ENCODE peak calls at places on chromosomes 4 and X, in seven cellular contexts. One of them, this sample, is unnamed.

GRCh38 chr4:108060164-108060563 is 70.5 kb downstream of the HADH start:
- DNase-seq in H9: peak; percentile 42
- DNase-seq in H1: no peak
- DNase-seq in neuronal stem cell: peak; percentile 11
- DNase-seq in IMR-90: peak; percentile 46
- DNase-seq in trophoblast cell: no peak
- DNase-seq in mesenchymal stem cell: peak; percentile 68
- DNase-seq in this sample: peak; percentile 44

GRCh38 chr4:185134176-185134869 is 8.7 kb upstream of the SLC25A4 start:
- DNase-seq in mesenchymal stem cell: peak; percentile 59
- DNase-seq in H9: no peak
- DNase-seq in H1: no peak
- DNase-seq in IMR-90: peak; percentile 61
- DNase-seq in neuronal stem cell: no peak
- DNase-seq in trophoblast cell: no peak
- DNase-seq in this sample: peak; percentile 61

GRCh38 chr4:143355540-143356217 is 19.0 kb downstream of the GAB1 start:
- DNase-seq in IMR-90: peak; percentile 48
- DNase-seq in H9: no peak
- DNase-seq in mesenchymal stem cell: peak; percentile 46
- DNase-seq in neuronal stem cell: no peak
- DNase-seq in trophoblast cell: peak; percentile 30
- DNase-seq in H1: no peak
- DNase-seq in this sample: peak; percentile 71

GRCh38 chrX:104117753-104118152 is 5.4 kb downstream of the ZCCHC18 start:
- DNase-seq in IMR-90: no peak
- DNase-seq in H1: no peak
- DNase-seq in mesenchymal stem cell: no peak
- DNase-seq in trophoblast cell: no peak
- DNase-seq in neuronal stem cell: no peak
- DNase-seq in H9: no peak
- DNase-seq in this sample: no peak

GRCh38 chrX:10741003-10741402 is 120.6 kb upstream of the MID1 start:
- DNase-seq in H1: no peak
- DNase-seq in neuronal stem cell: no peak
- DNase-seq in IMR-90: no peak
- DNase-seq in mesenchymal stem cell: no peak
- DNase-seq in H9: no peak
- DNase-seq in trophoblast cell: no peak
- DNase-seq in this sample: no peak

GRCh38 chrX:23434356-23434884 is 99.8 kb downstream of the PTCHD1 start:
- DNase-seq in mesenchymal stem cell: peak; percentile 1
- DNase-seq in neuronal stem cell: no peak
- DNase-seq in H1: no peak
- DNase-seq in H9: no peak
- DNase-seq in IMR-90: peak; percentile 2
- DNase-seq in trophoblast cell: no peak
- DNase-seq in this sample: no peak

GRCh38 chrX:7071390-7071789 is 76.1 kb upstream of the STS start:
- DNase-seq in H9: no peak
- DNase-seq in neuronal stem cell: no peak
- DNase-seq in H1: no peak
- DNase-seq in mesenchymal stem cell: no peak
- DNase-seq in trophoblast cell: no peak
- DNase-seq in IMR-90: no peak
- DNase-seq in this sample: no peak

GRCh38 chr4:30714408-30715031 is 5.6 kb upstream of the PCDH7 start:
- DNase-seq in H9: peak; percentile 55
- DNase-seq in H1: no peak
- DNase-seq in IMR-90: peak; percentile 59
- DNase-seq in mesenchymal stem cell: peak; percentile 72
- DNase-seq in neuronal stem cell: peak; percentile 40
- DNase-seq in trophoblast cell: peak; percentile 2
- DNase-seq in this sample: peak; percentile 83

GRCh38 chrX:2672084-2672483 is 19.0 kb upstream of the CD99 start:
- DNase-seq in mesenchymal stem cell: no peak
- DNase-seq in H9: no peak
- DNase-seq in neuronal stem cell: no peak
- DNase-seq in trophoblast cell: no peak
- DNase-seq in IMR-90: no peak
- DNase-seq in H1: no peak
- DNase-seq in this sample: no peak

GRCh38 chr4:185204238-185204910 is 574 bp upstream of the CFAP97 start:
- DNase-seq in mesenchymal stem cell: no peak
- DNase-seq in neuronal stem cell: no peak
- DNase-seq in H9: no peak
- DNase-seq in trophoblast cell: no peak
- DNase-seq in IMR-90: peak; percentile 21
- DNase-seq in H1: no peak
- DNase-seq in this sample: peak; percentile 45

GRCh38 chr4:6910340-6910959 is 824 bp downstream of the TBC1D14 start:
- DNase-seq in H1: no peak
- DNase-seq in trophoblast cell: no peak
- DNase-seq in H9: no peak
- DNase-seq in IMR-90: no peak
- DNase-seq in mesenchymal stem cell: no peak
- DNase-seq in neuronal stem cell: no peak
- DNase-seq in this sample: peak; percentile 58

GRCh38 chr4:94068712-94069111 is 139.0 kb upstream of the SMARCAD1 start:
- DNase-seq in neuronal stem cell: no peak
- DNase-seq in trophoblast cell: no peak
- DNase-seq in IMR-90: no peak
- DNase-seq in mesenchymal stem cell: no peak
- DNase-seq in H9: no peak
- DNase-seq in H1: no peak
- DNase-seq in this sample: peak; percentile 39

GRCh38 chr4:182339246-182339645 is 96.0 kb downstream of the TENM3 start:
- DNase-seq in H9: peak; percentile 48
- DNase-seq in H1: peak; percentile 43
- DNase-seq in neuronal stem cell: no peak
- DNase-seq in trophoblast cell: no peak
- DNase-seq in mesenchymal stem cell: no peak
- DNase-seq in IMR-90: no peak
- DNase-seq in this sample: peak; percentile 93

GRCh38 chr4:11367371-11367770 is 61.3 kb downstream of the HS3ST1 start:
- DNase-seq in neuronal stem cell: peak; percentile 27
- DNase-seq in H9: no peak
- DNase-seq in IMR-90: peak; percentile 1
- DNase-seq in mesenchymal stem cell: peak; percentile 41
- DNase-seq in trophoblast cell: no peak
- DNase-seq in H1: no peak
- DNase-seq in this sample: peak; percentile 15

GRCh38 chr4:41092128-41092527 is 122.2 kb downstream of the APBB2 start:
- DNase-seq in H9: no peak
- DNase-seq in mesenchymal stem cell: no peak
- DNase-seq in trophoblast cell: no peak
- DNase-seq in H1: no peak
- DNase-seq in IMR-90: no peak
- DNase-seq in neuronal stem cell: no peak
- DNase-seq in this sample: no peak

GRCh38 chrX:103608305-103608963 is 671 bp downstream of the TCEAL3 start:
- DNase-seq in trophoblast cell: no peak
- DNase-seq in neuronal stem cell: no peak
- DNase-seq in mesenchymal stem cell: peak; percentile 28
- DNase-seq in H9: peak; percentile 37
- DNase-seq in H1: no peak
- DNase-seq in IMR-90: no peak
- DNase-seq in this sample: no peak

GRCh38 chr4:116952530-116953108 is 132.8 kb downstream of the TRAM1L1 start:
- DNase-seq in H9: no peak
- DNase-seq in trophoblast cell: no peak
- DNase-seq in H1: no peak
- DNase-seq in mesenchymal stem cell: no peak
- DNase-seq in IMR-90: no peak
- DNase-seq in neuronal stem cell: no peak
- DNase-seq in this sample: no peak

GRCh38 chr4:167578906-167579305 is 344.6 kb upstream of the SPOCK3 start:
- DNase-seq in neuronal stem cell: peak; percentile 14
- DNase-seq in IMR-90: no peak
- DNase-seq in H1: no peak
- DNase-seq in trophoblast cell: no peak
- DNase-seq in mesenchymal stem cell: no peak
- DNase-seq in H9: no peak
- DNase-seq in this sample: peak; percentile 52

GRCh38 chrX:124282580-124282979 is 49.9 kb upstream of the TEX13D start:
- DNase-seq in H9: no peak
- DNase-seq in H1: no peak
- DNase-seq in mesenchymal stem cell: no peak
- DNase-seq in trophoblast cell: no peak
- DNase-seq in IMR-90: no peak
- DNase-seq in neuronal stem cell: no peak
- DNase-seq in this sample: no peak

GRCh38 chr4:76342191-76342590 is 35.7 kb downstream of the STBD1 start:
- DNase-seq in IMR-90: no peak
- DNase-seq in H9: no peak
- DNase-seq in trophoblast cell: no peak
- DNase-seq in neuronal stem cell: no peak
- DNase-seq in mesenchymal stem cell: no peak
- DNase-seq in H1: no peak
- DNase-seq in this sample: no peak

GRCh38 chrX:12989456-12989855 is 14.5 kb downstream of the TMSB4X start:
- DNase-seq in H9: no peak
- DNase-seq in H1: no peak
- DNase-seq in mesenchymal stem cell: no peak
- DNase-seq in IMR-90: peak; percentile 13
- DNase-seq in neuronal stem cell: no peak
- DNase-seq in trophoblast cell: no peak
- DNase-seq in this sample: no peak

DNA sequence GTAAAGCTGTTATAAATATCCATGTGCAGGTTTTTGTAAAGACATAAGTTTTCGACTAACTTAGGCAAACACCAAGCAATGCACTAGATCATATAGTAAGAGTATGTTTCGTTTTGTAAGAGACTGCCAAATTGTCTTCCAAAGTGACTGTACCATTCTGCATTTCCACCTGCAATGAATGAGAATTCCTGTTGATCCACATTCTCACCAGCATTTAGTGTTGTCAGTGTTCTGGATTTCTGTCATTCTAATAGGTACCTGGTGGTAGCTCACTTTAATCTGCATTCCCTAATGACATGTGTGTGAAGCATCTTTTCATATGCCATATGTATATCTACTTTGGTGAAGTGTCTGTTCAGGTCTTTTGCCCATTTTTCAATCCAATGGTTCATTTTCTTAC is 57.8 kb downstream of the SH3RF1 start:
- DNase-seq in mesenchymal stem cell: no peak
- DNase-seq in H1: no peak
- DNase-seq in IMR-90: no peak
- DNase-seq in trophoblast cell: peak; percentile 69
- DNase-seq in neuronal stem cell: no peak
- DNase-seq in H9: no peak
- DNase-seq in this sample: no peak
- H4K8ac ChIP-seq in mesenchymal stem cell: no peak overlapping the region
- H4K8ac ChIP-seq in H1: no peak overlapping the region
- H4K8ac ChIP-seq in IMR-90: no peak overlapping the region
- H4K8ac ChIP-seq in trophoblast cell: no peak overlapping the region
- H4K8ac ChIP-seq in neuronal stem cell: no peak overlapping the region
- H4K8ac ChIP-seq in H9: no peak overlapping the region
- H4K8ac ChIP-seq in this sample: no peak overlapping the region

DNA sequence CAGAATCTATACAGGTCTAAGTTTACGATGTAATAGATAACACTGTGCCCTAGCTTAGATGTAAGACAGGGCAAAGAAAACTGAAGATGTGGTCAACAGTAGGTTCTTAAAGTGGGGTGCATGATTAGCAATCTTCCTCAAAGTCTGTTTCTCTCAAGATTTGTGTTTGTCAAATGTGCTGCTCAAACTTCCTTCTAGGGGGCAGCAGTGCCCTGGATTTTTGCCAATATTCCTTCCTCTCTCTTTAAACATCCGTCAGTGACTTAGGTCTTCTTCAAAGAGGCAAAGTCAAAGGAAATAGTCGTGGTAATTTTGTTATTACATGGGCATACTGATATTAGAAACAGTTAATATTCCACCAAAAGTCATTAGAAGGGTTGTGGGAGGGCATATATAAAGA is 4.2 kb upstream of the PDHA2 start:
- DNase-seq in IMR-90: no peak
- DNase-seq in H9: peak; percentile 35
- DNase-seq in H1: no peak
- DNase-seq in trophoblast cell: no peak
- DNase-seq in neuronal stem cell: peak; percentile 24
- DNase-seq in mesenchymal stem cell: peak; percentile 22
- DNase-seq in this sample: peak; percentile 68
- H3K4ac ChIP-seq in IMR-90: no peak overlapping the region
- H3K4ac ChIP-seq in H9: no peak overlapping the region
- H3K4ac ChIP-seq in H1: no peak overlapping the region
- H3K4ac ChIP-seq in trophoblast cell: no peak overlapping the region
- H3K4ac ChIP-seq in neuronal stem cell: no peak overlapping the region
- H3K4ac ChIP-seq in mesenchymal stem cell: no peak overlapping the region
- H3K4ac ChIP-seq in this sample: no peak overlapping the region

GRCh38 chrX:40227111-40227510 is 129.4 kb upstream of the BCOR start:
- DNase-seq in IMR-90: no peak
- DNase-seq in trophoblast cell: no peak
- DNase-seq in H1: no peak
- DNase-seq in H9: no peak
- DNase-seq in neuronal stem cell: no peak
- DNase-seq in mesenchymal stem cell: no peak
- DNase-seq in this sample: no peak

GRCh38 chrX:40230646-40231045 is 132.9 kb upstream of the BCOR start:
- DNase-seq in neuronal stem cell: no peak
- DNase-seq in H9: no peak
- DNase-seq in trophoblast cell: no peak
- DNase-seq in H1: no peak
- DNase-seq in mesenchymal stem cell: no peak
- DNase-seq in IMR-90: no peak
- DNase-seq in this sample: no peak

DNA sequence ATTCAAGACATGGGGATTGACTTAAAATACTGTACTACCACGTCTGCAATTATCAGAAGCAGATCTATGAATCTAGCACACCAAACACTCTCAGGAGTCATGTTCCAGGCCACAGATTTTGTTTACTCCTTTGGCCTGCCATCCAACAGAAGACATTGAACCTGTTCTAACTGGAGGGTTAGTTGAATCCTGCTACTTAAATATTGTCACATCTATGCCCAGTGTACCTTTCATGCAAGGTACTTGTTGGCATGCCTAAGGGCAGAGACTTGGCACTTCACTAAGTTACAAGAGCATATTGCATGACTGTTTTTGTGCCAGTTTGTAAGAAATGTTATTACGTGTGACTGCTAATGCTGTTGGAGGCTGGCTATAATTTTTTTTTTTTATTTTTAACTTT is 126.9 kb upstream of the BCOR start:
- DNase-seq in H9: no peak
- DNase-seq in IMR-90: no peak
- DNase-seq in mesenchymal stem cell: no peak
- DNase-seq in trophoblast cell: no peak
- DNase-seq in neuronal stem cell: no peak
- DNase-seq in H1: no peak
- DNase-seq in this sample: no peak
- H4K8ac ChIP-seq in H9: no peak overlapping the region
- H4K8ac ChIP-seq in IMR-90: no peak overlapping the region
- H4K8ac ChIP-seq in mesenchymal stem cell: no peak overlapping the region
- H4K8ac ChIP-seq in trophoblast cell: no peak overlapping the region
- H4K8ac ChIP-seq in neuronal stem cell: no peak overlapping the region
- H4K8ac ChIP-seq in H1: no peak overlapping the region
- H4K8ac ChIP-seq in this sample: no peak overlapping the region

DNA sequence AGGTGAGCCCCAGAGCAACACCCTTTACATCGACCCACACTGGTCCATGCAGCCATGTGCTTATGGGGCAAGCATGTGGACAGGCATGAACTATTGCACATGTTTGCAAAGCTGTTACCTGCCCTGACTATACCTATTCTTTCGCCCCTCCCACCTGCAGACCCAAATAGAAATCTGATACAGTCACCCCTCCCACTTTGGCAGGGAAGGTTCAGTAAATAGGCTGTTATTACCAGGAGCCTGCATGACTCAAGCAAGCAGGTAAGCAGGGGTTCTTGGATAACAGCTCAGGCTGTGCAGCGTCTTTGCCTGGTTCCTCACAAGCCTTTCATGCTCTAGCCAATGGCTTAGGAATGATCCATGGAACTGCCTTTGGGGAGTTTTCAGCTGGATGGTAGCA is 122.7 kb upstream of the DIPK2B start:
- DNase-seq in IMR-90: no peak
- DNase-seq in H9: no peak
- DNase-seq in trophoblast cell: no peak
- DNase-seq in neuronal stem cell: no peak
- DNase-seq in H1: no peak
- DNase-seq in mesenchymal stem cell: no peak
- DNase-seq in this sample: no peak
- H3K4ac ChIP-seq in IMR-90: peak overlapping the region; percentile 70
- H3K4ac ChIP-seq in H9: no peak overlapping the region
- H3K4ac ChIP-seq in trophoblast cell: no peak overlapping the region
- H3K4ac ChIP-seq in neuronal stem cell: no peak overlapping the region
- H3K4ac ChIP-seq in H1: no peak overlapping the region
- H3K4ac ChIP-seq in mesenchymal stem cell: no peak overlapping the region
- H3K4ac ChIP-seq in this sample: peak overlapping the region; percentile 55